ENCODE peak calls at places on chromosomes 4 and X, in four cellular contexts. E, K, N and U are unnamed samples.

GRCh38 chr4:80387390-80388283 is 52.1 kb downstream of the CFAP299 start:
- DNase-seq in E (no peak), K (no peak), N (no peak), U (no peak)

GRCh38 chrX:119389214-119389613 is 9.9 kb upstream of the SLC25A43 start:
- DNase-seq in E (no peak), K (no peak), N (no peak), U (no peak)

GRCh38 chr4:150037251-150037856 is 40.9 kb upstream of the DCLK2 start:
- DNase-seq in E (no peak), K (no peak), N (no peak), U (no peak)

GRCh38 chrX:148567229-148567628 is 66.8 kb downstream of the AFF2 start:
- DNase-seq in E (no peak), K (no peak), N (no peak), U (no peak)

GRCh38 chr4:74624351-74625151 is 169.8 kb downstream of the BTC start:
- DNase-seq in E (no peak), K (no peak), N (no peak), U (no peak)

GRCh38 chr4:725368-726234 is 20.0 kb downstream of the PCGF3 start:
- DNase-seq in E (no peak), K (no peak), N (no peak), U (no peak)

GRCh38 chrX:2924151-2924550 is 5.0 kb downstream of the ARSD start:
- DNase-seq in E (no peak), K (no peak), N (no peak), U (no peak)

GRCh38 chr4:6148506-6149205 is 51.7 kb downstream of the JAKMIP1 start:
- DNase-seq in E (no peak), K (no peak), N (no peak), U (no peak)

GRCh38 chrX:109889289-109890006 is 113.5 kb upstream of the TMEM164 start:
- DNase-seq in E (no peak), K (no peak), N (no peak), U (no peak)

DNA sequence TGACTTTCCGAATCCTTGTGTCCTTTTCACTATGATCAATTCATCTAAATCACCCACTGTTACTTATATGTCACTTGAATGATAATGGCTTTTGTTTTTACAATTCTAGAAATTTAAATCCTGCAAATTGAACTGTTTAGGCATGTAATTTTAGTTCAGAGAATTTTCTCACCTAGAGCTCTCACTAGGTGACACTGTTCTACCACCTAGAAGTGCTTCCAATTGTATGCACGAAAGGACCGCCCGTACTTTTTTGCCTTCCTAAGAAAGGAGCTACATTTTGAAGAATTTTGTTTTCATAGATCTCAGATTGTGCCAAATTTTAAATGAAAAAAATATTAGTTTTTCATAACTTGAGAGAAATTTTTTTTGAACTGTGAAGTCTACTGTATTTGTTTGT is 481.6 kb upstream of the FSTL5 start:
- DNase-seq in E (no peak), K (no peak), N (no peak), U (peak; percentile 17)
- TF ChIP-seq CTCF in E (peak; percentile 62), K (no peak), N (no peak), U (peak; percentile 67)

GRCh38 chrX:47234583-47234982 is 1.8 kb downstream of the USP11 start:
- DNase-seq in E (no peak), K (no peak), N (no peak), U (no peak)
- H3K4me3 ChIP-seq in E (peak overlapping the region; percentile 74), K (peak overlapping the region; percentile 72), N (peak overlapping the region; percentile 58), U (peak overlapping the region; percentile 67)

DNA sequence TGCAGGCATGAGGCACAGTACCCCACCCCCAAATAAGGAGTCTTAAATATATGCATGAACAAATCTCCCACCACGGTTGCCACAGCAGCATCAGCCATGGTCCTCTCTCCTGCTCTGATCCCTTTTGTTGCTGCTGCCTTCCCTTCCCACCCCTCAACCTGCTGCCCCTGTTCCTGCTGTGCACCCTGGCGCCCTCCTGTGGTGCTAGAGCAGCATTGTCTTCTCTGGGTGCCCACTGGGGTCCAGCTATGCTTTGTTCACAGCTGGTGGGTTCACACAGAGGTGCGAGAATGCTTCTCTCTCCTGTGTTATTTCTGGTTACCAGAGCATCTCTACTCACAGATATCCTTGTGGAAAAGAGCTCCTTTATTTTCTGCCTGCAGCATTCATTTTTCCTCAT is 116.2 kb downstream of the GATB start:
- DNase-seq in E (no peak), K (no peak), N (no peak), U (no peak)
- TF ChIP-seq CTCF in E (peak; percentile 38), K (no peak), N (peak; percentile 9), U (peak; percentile 22)

GRCh38 chrX:153792368-153792767 is 1.8 kb downstream of the IDH3G start:
- DNase-seq in E (no peak), K (no peak), N (no peak), U (no peak)
- H3K4me3 ChIP-seq in E (peak overlapping the region; percentile 82), K (no peak overlapping the region), N (no peak overlapping the region), U (peak overlapping the region; percentile 82)

DNA sequence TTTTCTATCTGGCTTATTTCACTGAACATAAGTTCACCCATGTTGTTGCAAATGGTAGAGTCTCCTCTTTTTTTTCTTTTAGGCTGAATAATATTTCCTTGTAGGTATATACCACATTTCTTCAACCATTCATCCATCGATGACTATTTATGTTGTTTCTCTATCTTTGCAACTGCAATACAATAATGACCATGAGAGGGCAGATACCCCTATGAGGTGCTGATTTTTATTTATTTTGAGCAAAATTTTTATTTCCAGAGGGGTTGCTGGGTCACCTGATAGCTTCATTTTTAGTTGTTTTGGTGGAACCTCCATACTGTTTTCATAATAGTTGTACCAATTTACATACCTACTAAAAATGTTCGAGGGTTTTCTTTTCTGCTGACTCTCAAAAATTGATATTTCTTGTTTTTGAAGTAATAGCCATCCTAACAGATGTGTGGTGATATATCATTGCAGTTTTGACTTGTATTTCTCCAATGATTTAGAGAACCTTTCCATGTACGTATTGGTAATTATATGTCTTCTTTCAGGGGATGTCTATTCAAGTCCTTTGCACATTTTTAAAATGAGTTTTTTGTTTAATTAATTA is 1697.0 kb downstream of the PCDH7 start:
- DNase-seq in E (no peak), K (no peak), N (no peak), U (no peak)
- TF ChIP-seq CTCF in E (no peak), K (no peak), N (no peak), U (no peak)

GRCh38 chrX:107630031-107630689 is 1.9 kb downstream of the PRPS1 start:
- DNase-seq in E (no peak), K (no peak), N (no peak), U (no peak)
- H3K4me3 ChIP-seq in E (peak overlapping the region; percentile 77), K (peak overlapping the region; percentile 72), N (peak overlapping the region; percentile 60), U (peak overlapping the region; percentile 83)

GRCh38 chr4:168631241-168632151 is 134.6 kb downstream of the PALLD start:
- DNase-seq in E (peak; percentile 67), K (peak; percentile 57), N (peak; percentile 79), U (no peak)
- TF ChIP-seq CTCF in E (peak; percentile 66), K (no peak), N (peak; percentile 46), U (peak; percentile 17)

DNA sequence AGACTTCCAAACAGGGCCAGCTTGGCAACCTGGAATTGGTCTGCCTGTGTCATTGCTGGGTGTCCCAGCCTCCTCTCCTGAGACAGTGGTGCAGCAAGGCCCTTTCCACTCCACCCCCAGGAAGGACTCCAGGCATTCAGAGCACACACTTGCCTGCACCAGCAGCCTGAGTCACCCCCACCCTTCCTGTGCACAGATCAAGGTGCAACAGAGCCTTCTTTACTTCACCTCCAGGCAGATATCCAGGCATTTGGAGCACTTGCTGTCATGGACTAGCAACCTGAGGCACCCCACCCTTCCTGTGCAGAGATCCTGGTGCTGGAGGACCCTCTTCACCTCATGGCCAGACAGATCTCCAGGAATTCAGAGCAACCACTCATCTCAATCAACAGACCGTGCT is 135.8 kb downstream of the GASK1B start:
- DNase-seq in E (no peak), K (no peak), N (no peak), U (no peak)
- H3K4me3 ChIP-seq in E (no peak overlapping the region), K (no peak overlapping the region), N (no peak overlapping the region), U (no peak overlapping the region)